ENCODE peak calls at places on chromosomes 4 and X, in five cellular contexts. V, E, D, W and U are unnamed samples.

GRCh38 chr4:149344436-149344835 is 471.2 kb downstream of the IQCM start:
- DNase-seq in W (peak), E (no peak), V (no peak), D (no peak), U (no peak)

GRCh38 chrX:30597258-30598012 is 19.9 kb upstream of the TASL start:
- DNase-seq in V (no peak), W (no peak), E (no peak), D (no peak), U (no peak)

GRCh38 chr4:766152-766515 is 59.8 kb downstream of the CPLX1 start:
- DNase-seq in E (peak), V (no peak), W (peak), D (no peak), U (no peak)

GRCh38 chr4:52984469-52984868 is 122.4 kb downstream of the RASL11B start:
- DNase-seq in E (no peak), D (no peak), V (no peak), W (no peak), U (no peak)

GRCh38 chr4:30754021-30754420 is 33.9 kb downstream of the PCDH7 start:
- DNase-seq in W (peak), E (no peak), V (no peak), D (no peak), U (no peak)

GRCh38 chr4:130296448-130296847 is 1200.5 kb downstream of the C4orf33 start:
- DNase-seq in D (no peak), W (no peak), E (no peak), V (no peak), U (no peak)

GRCh38 chr4:98996056-98996941 is 778 bp downstream of the METAP1 start:
- DNase-seq in V (peak), E (no peak), W (peak), D (peak), U (peak)

GRCh38 chrX:39772057-39772832 is 325.5 kb downstream of the BCOR start:
- DNase-seq in D (peak), V (no peak), W (peak), E (peak), U (peak)

GRCh38 chr4:123807187-123807586 is 410.6 kb downstream of the SPRY1 start:
- DNase-seq in V (no peak), E (no peak), W (no peak), D (no peak), U (no peak)

DNA sequence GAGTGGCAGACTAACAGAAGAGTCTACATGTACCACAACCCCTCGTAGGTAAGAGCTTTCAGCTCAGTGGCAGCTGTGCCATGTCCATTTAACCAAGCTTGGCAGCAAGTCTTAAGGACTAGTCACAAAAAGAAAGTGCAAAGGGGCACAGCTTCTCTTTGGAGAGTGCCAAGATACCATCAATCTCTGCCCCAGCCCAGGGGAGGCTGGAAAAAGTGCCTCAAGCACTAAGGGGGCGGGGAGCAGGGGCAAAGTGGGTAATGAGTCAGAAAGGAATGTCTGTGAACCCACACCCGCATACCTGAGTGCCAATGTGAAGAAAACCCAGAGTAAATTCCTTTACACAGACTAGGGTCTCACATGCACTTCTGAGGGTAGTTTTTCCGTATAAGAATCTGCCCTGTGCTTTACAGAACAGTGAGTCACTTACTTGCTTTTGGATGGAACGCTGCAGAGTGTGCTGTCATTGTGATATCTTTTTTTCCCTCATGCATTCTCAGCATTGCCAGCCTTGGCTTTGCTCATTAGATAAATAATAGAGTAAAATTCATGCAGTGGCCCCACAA is 219.8 kb downstream of the ZNF674 start:
- DNase-seq in W (peak), D (peak), V (peak), E (peak), U (no peak)
- H3K27ac ChIP-seq in W (peak), D (peak), V (no peak), E (peak), U (no peak)

DNA sequence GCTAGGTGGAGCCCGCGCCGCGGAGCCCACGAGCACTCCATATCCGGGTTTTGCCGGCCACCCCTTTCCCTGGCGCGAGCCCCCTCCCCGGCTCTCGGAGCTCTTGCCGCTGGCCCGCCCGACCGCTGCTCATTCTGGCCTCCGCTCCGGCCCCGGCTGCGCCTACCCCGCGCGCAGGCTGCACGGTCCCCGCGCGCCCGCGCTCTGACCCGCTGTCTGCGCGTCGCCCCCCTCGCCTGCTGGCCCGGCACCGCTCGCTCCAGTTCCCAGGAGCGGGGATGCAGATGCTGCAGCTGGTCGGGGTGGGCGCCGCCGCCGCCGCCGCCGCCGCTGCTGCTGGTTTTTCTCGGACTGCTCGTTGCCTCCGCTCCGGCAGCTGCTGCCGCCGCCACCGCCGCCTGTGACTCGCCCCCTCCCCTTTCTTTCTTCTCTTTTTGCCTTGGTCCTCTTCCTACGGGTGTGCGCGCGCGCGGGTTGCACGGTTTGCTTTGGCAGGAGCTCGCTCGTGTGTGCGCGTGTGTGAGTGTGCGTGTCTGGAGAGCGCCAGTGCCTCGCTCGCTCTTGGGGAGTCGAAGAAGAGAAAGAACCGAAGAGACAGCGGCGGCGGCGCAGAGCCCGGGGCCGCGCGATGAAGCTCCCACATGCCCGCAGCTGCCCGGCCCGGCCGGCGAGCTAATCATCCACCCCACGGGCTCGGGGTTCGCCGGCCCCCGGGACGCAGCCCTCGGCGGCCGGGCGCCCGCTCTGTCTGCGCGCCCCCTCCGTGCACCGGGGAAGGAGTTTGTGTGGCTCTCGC is at the start of gene ADGRL3:
- DNase-seq in D (peak), V (peak), E (peak), W (peak), U (no peak)
- H3K27ac ChIP-seq in D (no peak), V (no peak), E (no peak), W (peak), U (no peak)

GRCh38 chrX:74450803-74451449 is 29.6 kb downstream of the SLC16A2 start:
- DNase-seq in W (peak), V (no peak), D (no peak), E (no peak), U (no peak)
- H3K27ac ChIP-seq in W (no peak), V (no peak), D (no peak), E (no peak), U (no peak)

GRCh38 chrX:53321943-53322497 is 40.6 kb upstream of the IQSEC2 start:
- DNase-seq in W (no peak), E (no peak), V (no peak), D (peak), U (no peak)

GRCh38 chrX:53323196-53323595 is 41.8 kb upstream of the IQSEC2 start:
- DNase-seq in D (no peak), E (no peak), W (no peak), V (no peak), U (no peak)

GRCh38 chrX:53319614-53320542 is 38.5 kb upstream of the IQSEC2 start:
- DNase-seq in D (no peak), V (no peak), W (no peak), E (no peak), U (no peak)

GRCh38 chrX:53320543-53321215 is 39.3 kb upstream of the IQSEC2 start:
- DNase-seq in V (no peak), W (no peak), D (peak), E (peak), U (no peak)

GRCh38 chrX:53321216-53321942 is 40.0 kb upstream of the IQSEC2 start:
- DNase-seq in D (peak), W (no peak), V (no peak), E (peak), U (no peak)
- H3K27ac ChIP-seq in D (no peak), W (no peak), V (no peak), E (no peak), U (no peak)

DNA sequence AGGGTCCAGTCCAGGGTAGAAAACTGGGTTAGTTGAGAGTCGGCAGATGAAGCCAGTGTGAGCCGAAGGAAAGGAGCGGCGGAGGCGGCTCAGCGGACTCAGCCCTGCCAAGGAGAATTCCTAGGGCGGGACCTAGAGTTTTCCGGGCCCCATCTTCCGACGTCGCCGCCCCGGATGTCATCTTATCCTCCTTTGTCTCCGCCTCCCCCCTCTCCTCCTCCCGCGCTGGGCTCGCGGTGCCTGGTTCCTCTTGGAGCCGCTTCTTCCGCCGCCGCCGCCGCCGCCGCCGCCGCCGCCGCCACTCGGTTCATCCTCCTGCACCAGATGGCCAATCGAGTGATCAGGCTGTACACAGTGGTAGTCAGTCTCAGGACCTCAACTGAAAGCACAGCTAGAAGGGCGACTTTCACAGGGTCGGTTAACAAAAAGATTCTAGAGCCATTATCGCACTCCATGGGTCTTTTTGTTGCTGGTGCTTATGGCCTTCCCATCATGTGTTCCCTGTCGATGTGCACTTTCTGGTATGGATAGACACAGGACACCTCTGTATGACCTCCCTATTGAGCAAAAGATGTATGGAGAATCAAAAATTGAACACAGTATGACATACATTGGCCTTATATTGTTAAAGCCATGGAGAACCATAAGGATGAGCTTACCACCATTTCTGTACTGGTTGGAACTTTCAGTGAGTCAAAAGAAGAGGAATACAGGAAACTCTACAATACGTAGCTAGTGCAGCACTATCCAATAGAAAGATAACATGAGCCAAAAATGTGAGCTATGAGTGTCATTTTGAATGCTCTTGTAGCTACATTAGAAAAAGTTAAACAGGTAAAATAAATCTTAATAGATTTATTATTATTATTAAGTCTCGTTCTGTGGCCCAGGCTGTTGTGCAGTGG is 32.4 kb upstream of the THOC2 start:
- DNase-seq in V (peak), D (peak), W (peak), E (peak), U (peak)
- H3K27ac ChIP-seq in V (peak), D (peak), W (peak), E (peak), U (peak)

GRCh38 chrX:72271812-72272211 is 5.2 kb downstream of the RPS4X start:
- DNase-seq in V (no peak), D (no peak), W (no peak), E (no peak), U (no peak)

GRCh38 chrX:72272868-72273267 is 4.2 kb downstream of the RPS4X start:
- DNase-seq in V (no peak), E (no peak), D (no peak), W (peak), U (no peak)

GRCh38 chrX:72270316-72270866 is 6.7 kb downstream of the RPS4X start:
- DNase-seq in V (no peak), W (no peak), E (no peak), D (no peak), U (no peak)

GRCh38 chrX:72269671-72270251 is 7.3 kb downstream of the RPS4X start:
- DNase-seq in V (no peak), D (no peak), E (no peak), W (no peak), U (no peak)

GRCh38 chrX:72271091-72271490 is 6.0 kb downstream of the RPS4X start:
- DNase-seq in E (no peak), V (no peak), D (no peak), W (no peak), U (no peak)
- H3K27ac ChIP-seq in E (no peak), V (no peak), D (no peak), W (peak), U (no peak)

DNA sequence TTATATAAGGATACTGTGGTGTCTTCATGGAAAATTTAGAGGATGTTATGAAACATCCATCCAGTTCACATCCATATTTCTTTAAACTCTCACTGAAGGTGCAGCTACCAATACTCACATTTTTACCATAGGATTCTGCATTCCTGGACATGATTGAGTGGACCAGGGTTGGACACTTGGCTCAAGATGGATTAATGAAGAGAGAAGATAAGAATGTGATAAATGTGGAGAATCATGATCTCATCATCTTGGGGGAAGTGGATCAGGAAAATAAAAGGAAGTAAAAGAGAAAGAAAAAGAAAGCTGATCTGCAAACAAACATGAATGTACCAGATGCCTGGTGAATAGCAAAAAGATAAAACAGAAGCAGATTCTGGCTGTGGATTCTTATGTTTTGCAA is 175.4 kb downstream of the NPFFR2 start:
- DNase-seq in V (no peak), W (no peak), D (no peak), E (no peak), U (no peak)
- H3K27ac ChIP-seq in V (no peak), W (no peak), D (no peak), E (no peak), U (no peak)

DNA sequence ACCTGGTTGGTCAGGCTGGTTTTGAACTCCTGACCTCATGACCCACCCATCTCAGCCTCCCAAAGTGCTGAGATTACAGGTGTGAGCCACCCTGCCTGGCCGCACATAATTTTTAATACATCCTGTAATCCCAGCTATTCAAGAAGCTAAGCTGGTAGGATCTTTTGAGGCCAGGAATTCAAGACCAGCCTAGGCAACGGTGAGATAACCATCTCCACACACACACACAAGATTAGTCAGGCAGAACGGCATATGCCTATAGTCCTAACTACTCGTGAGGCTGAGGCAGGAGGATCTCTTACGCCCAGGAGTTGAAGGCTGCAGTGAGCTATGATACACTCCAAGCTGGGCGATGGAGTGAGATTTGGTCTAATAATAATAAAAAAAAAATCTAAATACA is 212.4 kb upstream of the NEIL3 start:
- DNase-seq in W (no peak), D (no peak), E (no peak), V (no peak), U (no peak)
- H3K27ac ChIP-seq in W (no peak), D (no peak), E (no peak), V (no peak), U (no peak)

GRCh38 chr4:35358001-35358584 is 886.2 kb downstream of the ARAP2 start:
- DNase-seq in D (no peak), W (no peak), E (no peak), V (no peak), U (no peak)
- H3K27ac ChIP-seq in D (no peak), W (no peak), E (no peak), V (no peak), U (no peak)